ENCODE peak calls at places on chromosomes 1 and 21, in ten cellular contexts. One of them, this sample, is unnamed.
A peak's percentile ranks its signal among the peaks of the same experiment; 100 is the strongest.

GRCh38 chr1:230976825-230977747 is 1.6 kb downstream of the TTC13 start:
- DNase-seq in breast epithelium: no peak
- DNase-seq in uterus: no peak
- DNase-seq in GM12891: no peak
- DNase-seq in IMR-90: no peak
- DNase-seq in spleen: peak; percentile 76
- DNase-seq in prostate gland: no peak
- DNase-seq in right lobe of liver: no peak
- DNase-seq in Peyer's patch: peak; percentile 53
- DNase-seq in endothelial cell of umbilical vein: peak; percentile 71
- DNase-seq in this sample: no peak

GRCh38 chr1:192615055-192615454 is 20.9 kb upstream of the RGS13 start:
- DNase-seq in breast epithelium: no peak
- DNase-seq in uterus: no peak
- DNase-seq in GM12891: no peak
- DNase-seq in IMR-90: no peak
- DNase-seq in spleen: no peak
- DNase-seq in prostate gland: no peak
- DNase-seq in right lobe of liver: no peak
- DNase-seq in Peyer's patch: no peak
- DNase-seq in endothelial cell of umbilical vein: no peak
- DNase-seq in this sample: no peak

GRCh38 chr1:197675475-197676324 is 99.6 kb downstream of the DENND1B start:
- DNase-seq in breast epithelium: peak; percentile 19
- DNase-seq in uterus: peak; percentile 13
- DNase-seq in GM12891: no peak
- DNase-seq in IMR-90: peak; percentile 22
- DNase-seq in spleen: no peak
- DNase-seq in prostate gland: no peak
- DNase-seq in right lobe of liver: peak; percentile 22
- DNase-seq in Peyer's patch: no peak
- DNase-seq in endothelial cell of umbilical vein: no peak
- DNase-seq in this sample: peak; percentile 29

GRCh38 chr1:192086643-192087042 is 71.6 kb upstream of the RGS18 start:
- DNase-seq in breast epithelium: no peak
- DNase-seq in uterus: no peak
- DNase-seq in GM12891: no peak
- DNase-seq in IMR-90: no peak
- DNase-seq in spleen: no peak
- DNase-seq in prostate gland: no peak
- DNase-seq in right lobe of liver: no peak
- DNase-seq in Peyer's patch: no peak
- DNase-seq in endothelial cell of umbilical vein: no peak
- DNase-seq in this sample: no peak

GRCh38 chr1:47554901-47555300 is 117.1 kb downstream of the FOXD2 start:
- DNase-seq in breast epithelium: no peak
- DNase-seq in uterus: no peak
- DNase-seq in GM12891: no peak
- DNase-seq in IMR-90: peak; percentile 17
- DNase-seq in spleen: no peak
- DNase-seq in prostate gland: no peak
- DNase-seq in right lobe of liver: no peak
- DNase-seq in Peyer's patch: no peak
- DNase-seq in endothelial cell of umbilical vein: no peak
- DNase-seq in this sample: no peak

GRCh38 chr1:153773004-153773921 is 1.9 kb upstream of the SLC27A3 start:
- DNase-seq in breast epithelium: no peak
- DNase-seq in uterus: no peak
- DNase-seq in GM12891: no peak
- DNase-seq in IMR-90: no peak
- DNase-seq in spleen: peak; percentile 63
- DNase-seq in prostate gland: no peak
- DNase-seq in right lobe of liver: no peak
- DNase-seq in Peyer's patch: no peak
- DNase-seq in endothelial cell of umbilical vein: peak; percentile 55
- DNase-seq in this sample: no peak

GRCh38 chr21:39088831-39089380 is 94.3 kb downstream of the PSMG1 start:
- DNase-seq in breast epithelium: no peak
- DNase-seq in uterus: peak; percentile 64
- DNase-seq in GM12891: no peak
- DNase-seq in IMR-90: peak; percentile 82
- DNase-seq in spleen: peak; percentile 79
- DNase-seq in prostate gland: no peak
- DNase-seq in right lobe of liver: no peak
- DNase-seq in Peyer's patch: no peak
- DNase-seq in endothelial cell of umbilical vein: peak; percentile 58
- DNase-seq in this sample: no peak

GRCh38 chr21:18517905-18518566 is 114.5 kb upstream of the TMPRSS15 start:
- DNase-seq in breast epithelium: no peak
- DNase-seq in uterus: no peak
- DNase-seq in GM12891: no peak
- DNase-seq in IMR-90: no peak
- DNase-seq in spleen: no peak
- DNase-seq in prostate gland: no peak
- DNase-seq in right lobe of liver: no peak
- DNase-seq in Peyer's patch: no peak
- DNase-seq in endothelial cell of umbilical vein: no peak
- DNase-seq in this sample: no peak

GRCh38 chr1:16418823-16419425 is 18.3 kb downstream of the SPATA21 start:
- DNase-seq in breast epithelium: no peak
- DNase-seq in uterus: no peak
- DNase-seq in GM12891: no peak
- DNase-seq in IMR-90: peak; percentile 7
- DNase-seq in spleen: no peak
- DNase-seq in prostate gland: no peak
- DNase-seq in right lobe of liver: no peak
- DNase-seq in Peyer's patch: no peak
- DNase-seq in endothelial cell of umbilical vein: no peak
- DNase-seq in this sample: no peak

GRCh38 chr21:45126085-45126687 is 51.8 kb downstream of the ADARB1 start:
- DNase-seq in breast epithelium: no peak
- DNase-seq in uterus: no peak
- DNase-seq in GM12891: no peak
- DNase-seq in IMR-90: no peak
- DNase-seq in spleen: no peak
- DNase-seq in prostate gland: no peak
- DNase-seq in right lobe of liver: no peak
- DNase-seq in Peyer's patch: no peak
- DNase-seq in endothelial cell of umbilical vein: no peak
- DNase-seq in this sample: no peak

GRCh38 chr1:23726669-23727068 is 16.6 kb upstream of the ELOA start:
- DNase-seq in breast epithelium: no peak
- DNase-seq in uterus: no peak
- DNase-seq in GM12891: no peak
- DNase-seq in IMR-90: no peak
- DNase-seq in spleen: peak; percentile 10
- DNase-seq in prostate gland: no peak
- DNase-seq in right lobe of liver: no peak
- DNase-seq in Peyer's patch: no peak
- DNase-seq in endothelial cell of umbilical vein: no peak
- DNase-seq in this sample: no peak

GRCh38 chr1:47523812-47524170 is 85.9 kb downstream of the FOXD2 start:
- DNase-seq in breast epithelium: no peak
- DNase-seq in uterus: no peak
- DNase-seq in GM12891: no peak
- DNase-seq in IMR-90: no peak
- DNase-seq in spleen: no peak
- DNase-seq in prostate gland: no peak
- DNase-seq in right lobe of liver: no peak
- DNase-seq in Peyer's patch: no peak
- DNase-seq in endothelial cell of umbilical vein: peak; percentile 21
- DNase-seq in this sample: no peak

GRCh38 chr1:11533790-11534787 is 55.1 kb downstream of the DISP3 start:
- DNase-seq in breast epithelium: no peak
- DNase-seq in uterus: no peak
- DNase-seq in GM12891: no peak
- DNase-seq in IMR-90: no peak
- DNase-seq in spleen: peak; percentile 55
- DNase-seq in prostate gland: no peak
- DNase-seq in right lobe of liver: no peak
- DNase-seq in Peyer's patch: no peak
- DNase-seq in endothelial cell of umbilical vein: no peak
- DNase-seq in this sample: peak; percentile 65

GRCh38 chr1:53291574-53291973 is 36.3 kb downstream of the LRP8 start:
- DNase-seq in breast epithelium: no peak
- DNase-seq in uterus: no peak
- DNase-seq in GM12891: no peak
- DNase-seq in IMR-90: no peak
- DNase-seq in spleen: no peak
- DNase-seq in prostate gland: no peak
- DNase-seq in right lobe of liver: no peak
- DNase-seq in Peyer's patch: no peak
- DNase-seq in endothelial cell of umbilical vein: no peak
- DNase-seq in this sample: no peak

DNA sequence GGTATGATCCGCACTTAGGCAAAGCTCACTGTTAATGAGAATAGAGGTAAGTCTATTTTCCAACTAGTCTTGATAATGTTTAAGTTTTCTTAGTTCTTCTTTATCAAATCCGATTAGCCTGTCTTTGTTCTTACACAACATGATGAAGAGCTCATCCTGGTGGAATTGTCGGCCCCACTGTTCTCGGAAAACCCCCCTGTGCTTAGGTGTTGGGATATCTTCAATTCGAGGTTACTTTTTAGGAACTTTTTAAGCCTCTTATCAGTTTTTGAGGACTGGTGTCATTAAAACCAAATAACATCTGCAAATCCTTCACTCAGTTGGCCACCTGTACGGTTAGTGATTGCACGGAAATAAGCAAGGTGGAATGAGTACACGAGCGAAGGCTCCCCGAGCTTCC is 60.7 kb upstream of the KIF26B start:
- DNase-seq in breast epithelium: no peak
- DNase-seq in uterus: no peak
- DNase-seq in GM12891: no peak
- DNase-seq in IMR-90: no peak
- DNase-seq in spleen: no peak
- DNase-seq in prostate gland: no peak
- DNase-seq in right lobe of liver: no peak
- DNase-seq in Peyer's patch: no peak
- DNase-seq in endothelial cell of umbilical vein: no peak
- DNase-seq in this sample: no peak
- TF ChIP-seq POLR2A in breast epithelium: no peak
- TF ChIP-seq POLR2A in uterus: no peak
- TF ChIP-seq POLR2A in GM12891: no peak
- TF ChIP-seq POLR2A in IMR-90: no peak
- TF ChIP-seq POLR2A in spleen: no peak
- TF ChIP-seq POLR2A in prostate gland: no peak
- TF ChIP-seq POLR2A in right lobe of liver: no peak
- TF ChIP-seq POLR2A in Peyer's patch: no peak
- TF ChIP-seq POLR2A in endothelial cell of umbilical vein: no peak
- TF ChIP-seq POLR2A in this sample: no peak

DNA sequence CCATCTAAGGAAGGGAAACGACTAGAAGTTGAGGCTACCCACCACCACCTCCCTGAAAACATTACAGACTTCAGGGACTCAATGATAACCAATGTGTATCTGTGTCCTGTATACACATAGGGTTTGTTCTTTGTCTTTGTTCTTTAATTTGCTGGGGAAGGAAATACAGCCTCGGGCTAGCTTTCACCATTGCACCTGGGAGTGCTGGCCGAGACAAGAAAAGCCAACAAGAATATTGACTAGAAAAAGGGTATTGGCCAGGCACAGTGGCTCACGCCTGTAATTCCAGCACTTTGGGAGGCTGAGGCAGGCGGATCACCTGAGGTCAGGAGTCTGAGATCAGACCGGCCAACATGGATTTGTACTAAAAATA is 50.4 kb downstream of the MDM4 start:
- DNase-seq in breast epithelium: no peak
- DNase-seq in uterus: no peak
- DNase-seq in GM12891: no peak
- DNase-seq in IMR-90: no peak
- DNase-seq in spleen: no peak
- DNase-seq in prostate gland: no peak
- DNase-seq in right lobe of liver: no peak
- DNase-seq in Peyer's patch: no peak
- DNase-seq in endothelial cell of umbilical vein: no peak
- DNase-seq in this sample: no peak
- TF ChIP-seq POLR2A in breast epithelium: no peak
- TF ChIP-seq POLR2A in uterus: no peak
- TF ChIP-seq POLR2A in GM12891: no peak
- TF ChIP-seq POLR2A in IMR-90: no peak
- TF ChIP-seq POLR2A in spleen: no peak
- TF ChIP-seq POLR2A in prostate gland: no peak
- TF ChIP-seq POLR2A in right lobe of liver: no peak
- TF ChIP-seq POLR2A in Peyer's patch: no peak
- TF ChIP-seq POLR2A in endothelial cell of umbilical vein: no peak
- TF ChIP-seq POLR2A in this sample: no peak

GRCh38 chr1:170284425-170284824 is 138.7 kb downstream of the NTMT2 start:
- DNase-seq in breast epithelium: no peak
- DNase-seq in uterus: no peak
- DNase-seq in GM12891: no peak
- DNase-seq in IMR-90: no peak
- DNase-seq in spleen: no peak
- DNase-seq in prostate gland: no peak
- DNase-seq in right lobe of liver: no peak
- DNase-seq in Peyer's patch: no peak
- DNase-seq in endothelial cell of umbilical vein: no peak
- DNase-seq in this sample: no peak
- TF ChIP-seq POLR2A in breast epithelium: no peak
- TF ChIP-seq POLR2A in uterus: no peak
- TF ChIP-seq POLR2A in GM12891: no peak
- TF ChIP-seq POLR2A in IMR-90: no peak
- TF ChIP-seq POLR2A in spleen: no peak
- TF ChIP-seq POLR2A in prostate gland: no peak
- TF ChIP-seq POLR2A in right lobe of liver: no peak
- TF ChIP-seq POLR2A in Peyer's patch: no peak
- TF ChIP-seq POLR2A in endothelial cell of umbilical vein: no peak
- TF ChIP-seq POLR2A in this sample: no peak

DNA sequence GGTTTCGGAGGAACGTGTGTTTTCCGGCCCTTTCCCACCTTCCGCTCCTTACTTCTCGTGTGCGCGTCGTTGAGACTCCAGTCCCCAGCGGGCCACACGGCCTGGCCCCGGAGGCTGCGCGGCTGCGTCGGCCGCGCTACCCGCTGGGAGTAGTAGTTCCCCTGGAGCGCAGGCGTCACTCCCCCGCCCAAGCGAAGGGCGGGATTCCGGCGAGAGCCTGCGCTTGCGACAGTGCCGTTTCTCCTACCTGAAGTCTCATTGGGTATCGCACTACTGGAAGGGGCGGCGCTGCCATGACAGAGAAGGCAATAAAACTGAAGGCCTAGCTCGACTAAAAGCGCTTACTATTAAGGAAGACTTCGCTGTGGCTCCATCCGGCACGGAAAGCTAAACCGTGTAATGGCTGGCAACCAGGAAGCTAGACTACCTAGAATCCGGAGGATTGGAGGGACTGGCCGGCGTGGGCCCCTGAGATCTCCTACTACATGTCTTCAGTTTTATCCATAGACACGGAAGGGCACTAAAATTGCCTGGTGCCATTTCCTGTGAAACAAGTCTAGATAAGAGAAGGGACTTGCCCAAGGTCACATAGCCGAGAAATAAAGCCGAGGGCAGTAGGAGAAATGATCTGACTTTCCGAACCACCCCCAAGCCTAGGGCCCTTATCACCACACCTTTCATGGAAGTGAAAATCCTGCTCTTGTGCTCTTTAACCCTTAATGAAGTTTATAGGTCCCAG is 798 bp upstream of the TMEM69 start:
- DNase-seq in breast epithelium: peak; percentile 99
- DNase-seq in uterus: peak; percentile 98
- DNase-seq in GM12891: peak; percentile 74
- DNase-seq in IMR-90: peak; percentile 99
- DNase-seq in spleen: peak; percentile 99
- DNase-seq in prostate gland: peak; percentile 98
- DNase-seq in right lobe of liver: peak; percentile 98
- DNase-seq in Peyer's patch: peak; percentile 96
- DNase-seq in endothelial cell of umbilical vein: peak; percentile 99
- DNase-seq in this sample: peak; percentile 98
- TF ChIP-seq POLR2A in breast epithelium: peak; percentile 85
- TF ChIP-seq POLR2A in uterus: peak; percentile 73
- TF ChIP-seq POLR2A in GM12891: peak; percentile 98
- TF ChIP-seq POLR2A in IMR-90: peak; percentile 84
- TF ChIP-seq POLR2A in spleen: peak; percentile 71
- TF ChIP-seq POLR2A in prostate gland: peak; percentile 91
- TF ChIP-seq POLR2A in right lobe of liver: peak; percentile 96
- TF ChIP-seq POLR2A in Peyer's patch: peak; percentile 94
- TF ChIP-seq POLR2A in endothelial cell of umbilical vein: peak; percentile 79
- TF ChIP-seq POLR2A in this sample: peak; percentile 88